ENCODE peak calls at places on chromosomes 11 and 22, in seven cellular contexts. V, I, D, Z, R, C and B are unnamed samples.

GRCh38 chr11:66936326-66936725 is 21.9 kb downstream of the PC start:
- DNase-seq in C (no peak), D (no peak), R (no peak), V (peak), I (no peak), Z (no peak), B (no peak)

GRCh38 chr22:41245917-41246499 is 5.3 kb upstream of the CHADL start:
- DNase-seq in V (no peak), Z (no peak), I (no peak), C (no peak), D (no peak), R (no peak), B (no peak)

GRCh38 chr22:44460287-44461082 is 37.5 kb downstream of the RTL6 start:
- DNase-seq in R (no peak), C (no peak), D (no peak), I (no peak), V (no peak), Z (no peak), B (no peak)

GRCh38 chr11:57345555-57346151 is 7.5 kb downstream of the P2RX3 start:
- DNase-seq in I (peak), D (no peak), C (no peak), R (peak), Z (peak), V (peak), B (peak)

GRCh38 chr11:81207421-81208054 is 1526.1 kb downstream of the FAM181B start:
- DNase-seq in C (no peak), R (no peak), V (no peak), Z (no peak), I (no peak), D (no peak), B (no peak)

GRCh38 chr11:3823303-3823702 is 14.9 kb downstream of the PGAP2 start:
- DNase-seq in R (no peak), I (no peak), C (no peak), V (no peak), Z (no peak), D (no peak), B (no peak)

GRCh38 chr11:66068154-66068821 is 1.8 kb upstream of the PACS1 start:
- DNase-seq in R (peak), Z (peak), D (peak), C (no peak), I (peak), V (peak), B (peak)

GRCh38 chr11:73221996-73222395 is 3.9 kb downstream of the P2RY2 start:
- DNase-seq in V (no peak), R (no peak), D (no peak), C (no peak), Z (no peak), I (no peak), B (no peak)

GRCh38 chr22:38724926-38725571 is 19.3 kb downstream of the GTPBP1 start:
- DNase-seq in V (peak), Z (no peak), C (no peak), D (no peak), I (no peak), R (peak), B (no peak)

GRCh38 chr11:69355959-69356702 is 62.2 kb downstream of the MYEOV start:
- DNase-seq in C (no peak), V (no peak), R (no peak), Z (no peak), I (no peak), D (no peak), B (no peak)

GRCh38 chr11:75275581-75275980 is 35.0 kb downstream of the TPBGL start:
- DNase-seq in R (no peak), C (no peak), I (no peak), V (no peak), Z (no peak), D (no peak), B (peak)

GRCh38 chr11:45322891-45323597 is 36.9 kb upstream of the SYT13 start:
- DNase-seq in V (no peak), I (no peak), Z (no peak), C (no peak), R (no peak), D (no peak), B (no peak)

GRCh38 chr11:24762076-24762475 is 265.2 kb downstream of the LUZP2 start:
- DNase-seq in V (no peak), C (no peak), I (no peak), D (no peak), Z (no peak), R (no peak), B (no peak)

GRCh38 chr22:21585389-21585788 is 17.9 kb downstream of the UBE2L3 start:
- DNase-seq in I (no peak), R (no peak), D (no peak), V (no peak), Z (no peak), C (no peak), B (no peak)

GRCh38 chr11:128269466-128269865 is 317.9 kb downstream of the ETS1 start:
- DNase-seq in D (no peak), R (no peak), I (no peak), C (no peak), V (no peak), Z (no peak), B (no peak)

DNA sequence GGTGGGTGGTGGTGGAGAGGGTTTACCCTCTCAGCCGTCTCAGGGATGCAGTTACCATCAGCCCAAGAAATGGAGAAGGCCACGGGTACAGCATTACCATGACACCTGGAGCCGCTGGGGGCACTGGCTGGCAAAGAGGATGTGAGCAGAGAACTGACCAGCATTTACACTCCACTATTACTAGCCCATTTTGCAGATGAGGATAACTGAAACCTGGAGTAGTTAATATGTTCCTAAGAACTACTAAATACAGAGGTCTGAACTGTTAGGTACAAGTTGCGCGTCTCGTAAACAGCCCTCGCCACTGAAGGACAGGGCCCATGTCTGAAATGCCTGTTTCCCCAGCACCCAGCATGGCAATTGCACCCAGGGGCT is 79.0 kb downstream of the TIMP3 start:
- DNase-seq in V (no peak), R (no peak), C (no peak), D (no peak), Z (peak), I (no peak), B (no peak)
- H3K4me3 ChIP-seq in V (no peak), R (no peak), C (no peak), D (no peak), Z (no peak), I (no peak), B (no peak)

GRCh38 chr22:26835929-26836528 is 178.6 kb downstream of the MIAT start:
- DNase-seq in Z (peak), I (peak), V (peak), R (peak), D (peak), C (no peak), B (peak)
- TF ChIP-seq YY1 in Z (no peak), I (no peak), V (no peak), R (no peak), D (peak), C (no peak), B (no peak)

GRCh38 chr11:47915407-47916137 is 64.8 kb upstream of the PTPRJ start:
- DNase-seq in Z (no peak), I (no peak), C (no peak), D (no peak), V (peak), R (peak), B (no peak)

GRCh38 chr11:47918370-47918690 is 62.0 kb upstream of the PTPRJ start:
- DNase-seq in I (no peak), Z (no peak), C (no peak), D (no peak), V (peak), R (no peak), B (no peak)

GRCh38 chr11:47918882-47919495 is 61.4 kb upstream of the PTPRJ start:
- DNase-seq in R (no peak), Z (no peak), C (no peak), V (no peak), D (no peak), I (no peak), B (no peak)

GRCh38 chr11:47916361-47916841 is 64.0 kb upstream of the PTPRJ start:
- DNase-seq in Z (peak), V (no peak), I (no peak), D (no peak), C (no peak), R (peak), B (no peak)

GRCh38 chr11:47917643-47918369 is 62.6 kb upstream of the PTPRJ start:
- DNase-seq in C (no peak), R (peak), D (no peak), Z (peak), I (peak), V (peak), B (peak)
- H3K4me3 ChIP-seq in C (no peak), R (no peak), D (no peak), Z (no peak), I (peak), V (no peak), B (no peak)

GRCh38 chr11:114134870-114135269 is 75.4 kb downstream of the ZBTB16 start:
- DNase-seq in C (no peak), I (no peak), V (no peak), R (no peak), Z (no peak), D (no peak), B (no peak)
- TF ChIP-seq YY1 in C (no peak), I (no peak), V (no peak), R (no peak), Z (no peak), D (no peak), B (no peak)

DNA sequence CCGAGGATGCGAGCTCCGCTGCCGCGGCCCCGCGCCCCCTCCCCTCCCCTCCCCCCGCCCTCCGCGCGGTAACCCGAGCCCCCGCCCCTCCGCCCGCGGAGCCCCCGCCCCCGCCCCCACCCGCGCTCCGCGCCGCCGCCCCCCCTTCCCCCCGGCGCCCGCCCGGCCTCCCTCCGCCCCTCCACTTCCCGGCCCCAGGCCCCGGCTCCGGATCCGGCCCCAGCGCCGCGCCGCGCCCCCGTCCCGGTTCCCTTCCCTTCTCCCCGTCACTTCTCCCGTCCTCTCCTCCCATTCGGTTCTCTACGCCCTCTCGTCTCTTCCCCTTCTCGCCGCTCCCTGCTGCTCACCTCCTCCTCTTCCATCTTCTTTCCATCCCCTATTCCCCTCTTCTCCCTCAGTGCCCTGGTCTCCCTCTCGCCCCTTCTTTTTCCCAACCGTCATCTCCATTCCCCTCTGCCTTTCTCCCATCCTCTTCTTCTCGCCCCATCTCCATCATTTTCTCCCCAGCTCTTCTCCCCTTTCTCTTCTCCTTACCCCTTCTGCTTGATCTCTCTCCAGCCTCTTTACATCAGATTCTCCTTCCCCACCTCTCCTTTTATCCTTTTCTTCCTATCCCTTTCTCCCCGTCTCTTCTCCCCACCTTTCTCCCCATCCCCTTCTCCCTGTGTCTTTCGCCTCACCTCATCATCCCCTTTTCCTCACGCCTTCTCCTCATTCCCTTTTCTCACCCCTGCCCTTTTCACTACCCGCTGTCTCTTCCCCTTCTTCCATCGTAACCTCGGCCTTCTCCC is at the start of gene DCHS1:
- DNase-seq in D (no peak), V (no peak), C (no peak), Z (peak), R (peak), I (no peak), B (no peak)
- H3K4me3 ChIP-seq in D (peak), V (no peak), C (no peak), Z (no peak), R (peak), I (no peak), B (peak)

GRCh38 chr11:101582242-101583052 is 1.4 kb downstream of the TRPC6 start:
- DNase-seq in R (peak), C (no peak), V (no peak), D (no peak), I (no peak), Z (no peak), B (no peak)
- TF ChIP-seq YY1 in R (no peak), C (no peak), V (no peak), D (no peak), I (no peak), Z (no peak), B (no peak)

GRCh38 chr11:61784506-61784805 is 7.9 kb downstream of the TMEM258 start:
- DNase-seq in I (no peak), D (no peak), Z (no peak), R (no peak), V (no peak), C (no peak), B (no peak)
- H3K4me3 ChIP-seq in I (no peak), D (no peak), Z (no peak), R (no peak), V (no peak), C (no peak), B (no peak)